ENCODE peak calls at places on chromosomes 6 and 20, in seven cellular contexts. F is glomerular endothelial cell; M is GM12892; A is stimulated activated CD8-positive, alpha-beta memory T cell treated with anti-CD3 and anti-CD28 coated beads, Interleukin-4, amount 100 ng/mL, for 24 hours; J is RWPE1; V is prostate gland; D is activated naive CD4-positive, alpha-beta T cell. L is an unnamed sample.

GRCh38 chr6:145963216-145964068 is 716 bp downstream of the SHPRH start:
- DNase-seq in F (no peak), J (peak), D (peak), A (peak), M (peak), V (peak), L (no peak)

GRCh38 chr20:4509825-4510522 is 211.7 kb upstream of the PRND start:
- DNase-seq in D (no peak), A (no peak), V (no peak), J (no peak), M (no peak), F (no peak), L (no peak)

GRCh38 chr6:14770572-14770971 is 475.3 kb upstream of the JARID2 start:
- DNase-seq in F (no peak), D (no peak), J (no peak), A (no peak), V (no peak), M (no peak), L (no peak)

GRCh38 chr20:792248-792647 is 23.9 kb upstream of the SLC52A3 start:
- DNase-seq in V (no peak), M (no peak), D (no peak), F (no peak), A (no peak), J (no peak), L (no peak)

GRCh38 chr6:86937219-86938079 is at the start of gene HTR1E:
- DNase-seq in M (no peak), F (no peak), V (peak), J (peak), A (no peak), D (no peak), L (no peak)

GRCh38 chr20:14951105-14951504 is 613.7 kb upstream of the FLRT3 start:
- DNase-seq in F (peak), J (no peak), A (no peak), D (no peak), M (no peak), V (no peak), L (no peak)

GRCh38 chr6:30875244-30876038 is 8.9 kb upstream of the DDR1 start:
- DNase-seq in F (no peak), J (no peak), D (no peak), M (no peak), A (no peak), V (peak), L (no peak)

GRCh38 chr6:138107078-138107751 is at the start of gene PERP:
- DNase-seq in J (peak), V (peak), A (peak), D (peak), F (no peak), M (peak), L (no peak)

GRCh38 chr20:9306521-9306920 is 207.9 kb upstream of the LAMP5 start:
- DNase-seq in D (no peak), M (no peak), J (peak), F (no peak), A (no peak), V (peak), L (no peak)

GRCh38 chr6:110368268-110368667 is 10.1 kb upstream of the METTL24 start:
- DNase-seq in M (no peak), J (no peak), F (no peak), V (no peak), A (no peak), D (no peak), L (no peak)

GRCh38 chr6:12832341-12832740 is 115.8 kb downstream of the PHACTR1 start:
- DNase-seq in V (no peak), D (no peak), M (no peak), A (no peak), J (no peak), F (no peak), L (no peak)

GRCh38 chr20:29873946-29874345 is 1383.5 kb upstream of the DEFB115 start:
- DNase-seq in V (no peak), F (no peak), D (no peak), A (no peak), M (no peak), J (no peak), L (peak)

GRCh38 chr6:12113190-12113578 is 101.1 kb downstream of the HIVEP1 start:
- DNase-seq in M (peak), V (no peak), F (peak), D (no peak), J (peak), A (no peak), L (no peak)

GRCh38 chr6:160659562-160659961 is 4.5 kb downstream of the LPA start:
- DNase-seq in A (no peak), D (no peak), M (no peak), J (no peak), V (no peak), F (no peak), L (no peak)

GRCh38 chr6:24667378-24667803 is 514 bp downstream of the ACOT13 start:
- DNase-seq in F (no peak), M (no peak), D (no peak), A (no peak), J (no peak), V (no peak), L (no peak)

GRCh38 chr6:1614767-1615650 is 5.3 kb downstream of the FOXC1 start:
- DNase-seq in M (no peak), F (no peak), D (no peak), A (no peak), J (no peak), V (no peak), L (no peak)

GRCh38 chr20:36775826-36776225 is 2.3 kb upstream of the DSN1 start:
- DNase-seq in J (no peak), V (no peak), F (no peak), M (no peak), A (no peak), D (no peak), L (no peak)

GRCh38 chr6:16802071-16802470 is 40.8 kb upstream of the ATXN1 start:
- DNase-seq in A (no peak), J (no peak), M (no peak), F (no peak), D (no peak), V (no peak), L (no peak)

GRCh38 chr20:17374086-17374485 is 147.2 kb downstream of the PCSK2 start:
- DNase-seq in V (no peak), F (no peak), M (no peak), D (no peak), J (no peak), A (no peak), L (no peak)

GRCh38 chr20:34615477-34615876 is 57.0 kb downstream of the MAP1LC3A start:
- DNase-seq in M (no peak), A (no peak), F (no peak), J (no peak), V (no peak), D (no peak), L (no peak)

GRCh38 chr6:107509506-107509905 is 19.6 kb downstream of the SOBP start:
- DNase-seq in J (no peak), M (no peak), F (no peak), A (no peak), D (no peak), V (peak), L (peak)

GRCh38 chr6:16781348-16782169 is 20.3 kb upstream of the ATXN1 start:
- DNase-seq in J (peak), A (no peak), M (no peak), V (no peak), F (no peak), D (no peak), L (no peak)

GRCh38 chr6:49698538-49699205 is 14.7 kb downstream of the CRISP2 start:
- DNase-seq in M (no peak), A (no peak), J (no peak), F (no peak), D (no peak), V (no peak), L (no peak)

GRCh38 chr20:40286991-40287531 is 402.0 kb downstream of the MAFB start:
- DNase-seq in M (no peak), J (peak), V (peak), F (no peak), D (no peak), A (no peak), L (no peak)

GRCh38 chr6:140043762-140044378 is 669.4 kb upstream of the CITED2 start:
- DNase-seq in D (no peak), M (no peak), J (peak), F (no peak), V (no peak), A (no peak), L (no peak)

GRCh38 chr6:129599467-129599866 is 110.5 kb downstream of the ARHGAP18 start:
- DNase-seq in V (no peak), J (no peak), M (no peak), D (no peak), A (no peak), F (no peak), L (no peak)

GRCh38 chr6:34593741-34594140 is 37.6 kb upstream of the SPDEF start:
- DNase-seq in M (no peak), V (peak), A (no peak), D (no peak), F (no peak), J (no peak), L (no peak)

GRCh38 chr6:41731561-41732086 is 3.8 kb downstream of the TFEB start:
- DNase-seq in J (no peak), F (no peak), D (no peak), A (no peak), V (no peak), M (no peak), L (no peak)

GRCh38 chr20:4607287-4607713 is 114.4 kb upstream of the PRND start:
- DNase-seq in J (peak), V (peak), A (peak), D (peak), M (peak), F (peak), L (peak)

GRCh38 chr6:16345449-16346330 is 107.3 kb downstream of the GMPR start:
- DNase-seq in F (peak), M (no peak), A (no peak), V (no peak), J (peak), D (no peak), L (no peak)

GRCh38 chr6:106751501-106752252 is 122.3 kb downstream of the QRSL1 start:
- DNase-seq in J (peak), F (no peak), V (no peak), M (no peak), D (no peak), A (no peak), L (no peak)

GRCh38 chr6:46626228-46626909 is 26.2 kb downstream of the CYP39A1 start:
- DNase-seq in V (no peak), J (peak), A (no peak), D (no peak), M (no peak), F (no peak), L (no peak)

GRCh38 chr6:169887529-169888140 is 136.2 kb downstream of the ERMARD start:
- DNase-seq in V (no peak), J (peak), A (no peak), M (no peak), D (no peak), F (no peak), L (no peak)